ENCODE peak calls at places on chromosomes 1 and 21, in nine cellular contexts. F is iPS-NIHi11; D is T-cell; B is heart left ventricle; P is lower lobe of right lung; G is stimulated activated CD8-positive, alpha-beta memory T cell treated with anti-CD3 and anti-CD28 coated beads, Interleukin-7, amount 100 ng/mL, for 48 hours; X is SHP77; J is PC-3; T is heart right ventricle. W is an unnamed sample.

GRCh38 chr1:9758559-9759121 is 65.1 kb downstream of the CLSTN1 start:
- DNase-seq in F (no peak), B (no peak), D (no peak), T (no peak), P (no peak), X (no peak), J (peak), G (no peak), W (no peak)

GRCh38 chr21:33268736-33269441 is 2.7 kb downstream of the IL10RB start:
- DNase-seq in X (peak), J (peak), B (no peak), D (peak), G (peak), T (no peak), F (peak), P (peak), W (peak)

GRCh38 chr1:230194525-230194924 is 127.5 kb downstream of the GALNT2 start:
- DNase-seq in B (no peak), P (no peak), T (no peak), F (no peak), G (no peak), J (no peak), X (no peak), D (no peak), W (no peak)

GRCh38 chr1:52140633-52141512 is 1.0 kb upstream of the ZFYVE9 start:
- DNase-seq in D (no peak), X (no peak), J (no peak), P (no peak), G (no peak), B (no peak), F (no peak), T (no peak), W (no peak)

GRCh38 chr1:48674641-48675040 is 102.0 kb downstream of the BEND5 start:
- DNase-seq in D (no peak), B (no peak), X (no peak), F (no peak), P (no peak), T (no peak), G (no peak), J (peak), W (no peak)

GRCh38 chr1:192739476-192740184 is 69.2 kb upstream of the RGS2 start:
- DNase-seq in G (no peak), B (no peak), P (no peak), X (no peak), D (no peak), F (no peak), T (no peak), J (no peak), W (no peak)

GRCh38 chr1:222165625-222166024 is 382.3 kb downstream of the HHIPL2 start:
- DNase-seq in T (no peak), G (no peak), J (no peak), X (no peak), B (no peak), F (no peak), D (no peak), P (no peak), W (no peak)

GRCh38 chr1:51100264-51100880 is 1.7 kb upstream of the C1orf185 start:
- DNase-seq in F (no peak), J (no peak), P (no peak), B (no peak), T (no peak), X (no peak), D (no peak), G (no peak), W (no peak)

GRCh38 chr1:15848143-15848928 is 829 bp downstream of the SPEN start:
- DNase-seq in G (no peak), P (peak), J (no peak), T (peak), X (no peak), B (peak), F (no peak), D (peak), W (peak)

GRCh38 chr1:17676387-17677060 is 78.6 kb upstream of the ACTL8 start:
- DNase-seq in F (no peak), J (no peak), B (no peak), D (no peak), T (no peak), G (no peak), P (no peak), X (no peak), W (no peak)

GRCh38 chr1:89484097-89485038 is 40.3 kb upstream of the LRRC8B start:
- DNase-seq in D (no peak), G (no peak), X (no peak), P (no peak), B (no peak), F (no peak), T (no peak), J (no peak), W (no peak)

GRCh38 chr1:182677393-182678098 is 6.8 kb downstream of the RGS8 start:
- DNase-seq in D (no peak), X (no peak), G (no peak), T (no peak), F (no peak), J (no peak), P (no peak), B (no peak), W (no peak)

GRCh38 chr1:29264773-29265389 is 28.6 kb downstream of the PTPRU start:
- DNase-seq in D (no peak), B (no peak), P (no peak), X (no peak), J (peak), F (no peak), G (no peak), T (no peak), W (no peak)

GRCh38 chr21:21268061-21268471 is 269.9 kb downstream of the NCAM2 start:
- DNase-seq in P (no peak), T (no peak), F (no peak), J (no peak), G (no peak), D (no peak), B (no peak), X (no peak), W (no peak)

W was measured in pancreas.